ENCODE peak calls at places on chromosomes 5 and 9, in eight cellular contexts. A is trophoblast cell, F is choroid plexus epithelial cell, S is right cardiac atrium, Q is psoas muscle, U is kidney, Y is lung, R is PC-3. E is an unnamed sample.

GRCh38 chr9:14312721-14313377 is 1.1 kb downstream of the NFIB start:
- DNase-seq in A (no peak), Y (no peak), R (peak), Q (peak), U (peak), S (peak), F (peak), E (no peak)

GRCh38 chr5:140554454-140554853 is 2.8 kb downstream of the SRA1 start:
- DNase-seq in Y (no peak), R (no peak), S (no peak), A (no peak), U (no peak), Q (no peak), F (peak), E (no peak)

GRCh38 chr5:1973391-1974013 is 90.8 kb upstream of the IRX4 start:
- DNase-seq in Q (no peak), A (no peak), R (no peak), Y (peak), S (peak), F (no peak), U (no peak), E (no peak)

GRCh38 chr5:169099801-169100734 is 200.9 kb downstream of the SLIT3 start:
- DNase-seq in U (no peak), Q (no peak), Y (no peak), R (no peak), F (no peak), S (no peak), A (no peak), E (no peak)

GRCh38 chr5:154447074-154447725 is 1.4 kb downstream of the SAP30L start:
- DNase-seq in R (no peak), U (no peak), S (no peak), F (no peak), Q (no peak), A (no peak), Y (no peak), E (no peak)

GRCh38 chr5:109196486-109196885 is 213.3 kb downstream of the PJA2 start:
- DNase-seq in U (no peak), S (no peak), Y (no peak), R (peak), F (no peak), A (no peak), Q (no peak), E (no peak)

GRCh38 chr5:113065626-113066025 is 89.0 kb downstream of the DCP2 start:
- DNase-seq in Y (no peak), A (no peak), S (no peak), F (no peak), Q (no peak), U (no peak), R (no peak), E (no peak)

GRCh38 chr5:170442921-170443320 is 53.8 kb upstream of the KCNMB1 start:
- DNase-seq in F (no peak), S (no peak), Q (no peak), A (no peak), Y (no peak), R (no peak), U (no peak), E (no peak)

GRCh38 chr9:123742009-123742767 is 187.7 kb downstream of the DENND1A start:
- DNase-seq in Y (no peak), U (no peak), F (peak), R (no peak), A (no peak), Q (no peak), S (peak), E (peak)

GRCh38 chr9:118928723-118929122 is 440.5 kb downstream of the BRINP1 start:
- DNase-seq in Y (no peak), R (no peak), Q (no peak), A (no peak), U (no peak), F (no peak), S (no peak), E (no peak)

GRCh38 chr9:124500796-124501611 is 6.2 kb downstream of the NR5A1 start:
- DNase-seq in R (no peak), A (no peak), S (no peak), Y (no peak), U (peak), Q (no peak), F (no peak), E (no peak)

GRCh38 chr5:15550502-15551115 is 50.6 kb downstream of the FBXL7 start:
- DNase-seq in A (no peak), F (peak), R (no peak), S (peak), Q (no peak), Y (no peak), U (no peak), E (peak)

GRCh38 chr5:148746826-148747535 is 79.4 kb upstream of the ADRB2 start:
- DNase-seq in F (no peak), U (no peak), Y (no peak), R (no peak), Q (no peak), A (no peak), S (no peak), E (no peak)

GRCh38 chr5:124741711-124742496 is 4.5 kb downstream of the ZNF608 start:
- DNase-seq in A (no peak), R (peak), S (peak), Y (no peak), Q (no peak), U (no peak), F (peak), E (no peak)

GRCh38 chr5:132465095-132465707 is 25.4 kb downstream of the IRF1 start:
- DNase-seq in R (no peak), S (no peak), F (no peak), U (peak), Y (no peak), Q (no peak), A (no peak), E (no peak)

GRCh38 chr9:97954550-97954989 is 16.6 kb upstream of the HEMGN start:
- DNase-seq in Q (no peak), A (peak), F (peak), R (peak), S (no peak), U (no peak), Y (peak), E (no peak)

GRCh38 chr9:73152953-73153352 is 1.3 kb downstream of the ANXA1 start:
- DNase-seq in A (no peak), R (peak), F (no peak), S (no peak), Q (no peak), Y (no peak), U (no peak), E (no peak)

GRCh38 chr5:56737002-56737621 is 78.2 kb upstream of the MAP3K1 start:
- DNase-seq in R (peak), Y (no peak), U (no peak), F (peak), S (no peak), Q (no peak), A (no peak), E (peak)

GRCh38 chr5:84249918-84250635 is 134.6 kb downstream of the EDIL3 start:
- DNase-seq in R (peak), A (no peak), S (no peak), F (peak), Y (no peak), Q (no peak), U (no peak), E (peak)

GRCh38 chr5:132526290-132526973 is 16.9 kb downstream of the IL5 start:
- DNase-seq in U (no peak), R (peak), F (peak), S (peak), Y (no peak), A (peak), Q (no peak), E (no peak)

GRCh38 chr9:27572918-27573698 is at the start of gene C9orf72:
- DNase-seq in U (peak), Q (peak), Y (peak), R (peak), F (no peak), S (peak), A (peak), E (no peak)

GRCh38 chr9:78014776-78015175 is 16.8 kb downstream of the GNAQ start:
- DNase-seq in R (no peak), Q (no peak), F (peak), S (no peak), A (no peak), Y (no peak), U (no peak), E (peak)

GRCh38 chr9:129402931-129403742 is 217.8 kb downstream of the C9orf50 start:
- DNase-seq in A (no peak), Y (no peak), U (peak), S (peak), R (no peak), F (no peak), Q (peak), E (no peak)

GRCh38 chr5:60382761-60383160 is 317.2 kb downstream of the DEPDC1B start:
- DNase-seq in R (peak), A (no peak), U (no peak), S (no peak), F (peak), Y (no peak), Q (no peak), E (no peak)

DNA sequence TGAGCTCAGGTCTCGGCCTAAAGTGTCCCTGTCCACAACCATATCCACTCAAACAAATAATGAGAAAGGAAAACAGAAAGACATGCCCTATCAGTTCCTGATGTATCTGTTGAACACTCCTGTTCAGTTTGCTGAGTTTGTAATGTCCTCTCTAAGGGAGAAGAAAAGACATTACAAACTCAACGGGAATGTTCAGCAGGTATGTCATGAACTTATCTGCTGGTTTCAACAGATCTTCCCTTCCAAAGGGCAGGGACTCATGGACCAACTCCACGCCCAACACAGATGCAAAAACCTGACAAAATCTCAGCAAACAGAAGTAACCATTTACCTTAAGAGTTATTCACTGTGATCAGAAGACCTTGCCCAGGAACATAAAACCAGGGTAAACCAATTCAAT is 23.7 kb downstream of the BICD2 start:
- DNase-seq in F (no peak), U (no peak), S (no peak), A (no peak), Y (no peak), Q (no peak), R (no peak), E (no peak)
- H3K4me3 ChIP-seq in F (no peak), U (peak), S (no peak), A (no peak), Y (no peak), Q (peak), R (no peak), E (no peak)

GRCh38 chr9:122370303-122370702 is 521 bp upstream of the PTGS1 start:
- DNase-seq in Q (no peak), Y (no peak), A (no peak), S (peak), F (no peak), U (no peak), R (no peak), E (no peak)
- H3K4me3 ChIP-seq in Q (peak), Y (no peak), A (no peak), S (peak), F (no peak), U (peak), R (no peak), E (peak)

DNA sequence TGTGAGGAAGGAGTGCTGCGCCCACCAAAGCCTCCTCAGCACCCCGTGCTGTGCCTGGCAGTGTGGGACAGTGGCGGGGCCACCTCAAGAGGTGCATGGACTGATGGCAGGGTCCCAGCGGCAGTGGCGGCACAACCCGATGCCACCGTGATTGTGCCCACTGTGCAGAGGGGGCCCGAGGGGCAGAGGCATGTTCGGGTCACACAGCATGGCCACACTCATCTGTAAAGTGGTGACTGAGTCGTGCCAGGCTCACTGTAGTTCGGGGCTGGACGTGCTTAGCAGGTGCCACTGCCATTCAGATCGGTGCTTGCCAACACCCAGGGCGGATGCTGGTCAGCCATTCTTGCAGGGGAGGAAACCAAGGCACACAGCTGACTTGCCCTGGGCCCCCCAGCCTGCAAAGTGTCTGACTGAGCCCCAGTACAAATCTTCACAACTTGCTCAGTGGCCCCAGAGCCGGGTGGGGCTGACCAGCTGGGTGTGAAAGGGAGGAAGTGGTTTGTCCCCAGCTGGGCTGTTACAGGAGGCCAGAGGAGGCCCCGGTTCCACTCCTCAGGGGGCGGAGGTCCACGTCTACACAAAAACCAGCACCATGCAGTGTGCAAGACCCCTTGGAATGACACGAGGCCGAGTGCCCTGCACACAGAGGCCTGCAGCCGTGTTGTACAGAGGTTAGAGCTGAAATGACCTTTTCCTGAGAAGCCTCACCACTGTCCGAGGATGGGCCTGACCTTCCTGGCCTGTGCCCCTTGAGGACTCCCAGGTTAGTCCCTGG is 17.8 kb downstream of the FGD3 start:
- DNase-seq in Y (no peak), R (no peak), Q (no peak), F (no peak), S (peak), U (peak), A (no peak), E (no peak)
- H3K4me3 ChIP-seq in Y (peak), R (no peak), Q (peak), F (no peak), S (no peak), U (no peak), A (no peak), E (no peak)

GRCh38 chr5:39755452-39755851 is 330.7 kb upstream of the DAB2 start:
- DNase-seq in S (no peak), U (no peak), Q (no peak), Y (no peak), A (no peak), R (peak), F (peak), E (no peak)
- H3K4me3 ChIP-seq in S (no peak), U (no peak), Q (no peak), Y (no peak), A (no peak), R (no peak), F (no peak), E (no peak)